ENCODE peak calls at places on chromosomes 13 and 19, in eight cellular contexts. A is HEK293T; V is stimulated activated CD8-positive, alpha-beta memory T cell treated with anti-CD3 and anti-CD28 coated beads, Interleukin-15, amount 100 ng/mL, for 4 hours; J is globus pallidus; B is left ventricle myocardium superior; D is 8988T; F is KBM-7; L is CD4-positive, alpha-beta memory T cell. C is an unnamed sample.
A peak's percentile ranks its signal among the peaks of the same experiment; 100 is the strongest.

GRCh38 chr19:6979341-6979740 is 41.9 kb downstream of the MBD3L2B start:
- DNase-seq in F (no peak), D (no peak), V (no peak), J (no peak), A (no peak), B (no peak), L (no peak), C (no peak)

GRCh38 chr19:53102186-53102585 is 1.0 kb downstream of the ZNF160 start:
- DNase-seq in J (no peak), L (no peak), A (no peak), F (no peak), V (no peak), B (no peak), D (no peak), C (no peak)

GRCh38 chr19:16031872-16032200 is 44.5 kb upstream of the TPM4 start:
- DNase-seq in J (no peak), D (no peak), L (no peak), F (no peak), B (no peak), V (no peak), A (no peak), C (no peak)

GRCh38 chr13:48266150-48266549 is 33.1 kb downstream of the ITM2B start:
- DNase-seq in J (no peak), B (no peak), V (no peak), A (no peak), D (no peak), L (no peak), F (no peak), C (no peak)

GRCh38 chr13:48235100-48235813 is 2.3 kb downstream of the ITM2B start:
- DNase-seq in A (peak; percentile 30), V (no peak), D (no peak), F (peak; percentile 55), J (peak; percentile 58), B (peak; percentile 48), L (no peak), C (no peak)

GRCh38 chr13:50448535-50448981 is 394.9 kb downstream of the DLEU7 start:
- DNase-seq in F (no peak), V (no peak), J (no peak), A (no peak), L (no peak), B (no peak), D (no peak), C (no peak)

GRCh38 chr19:54478677-54479266 is 5.7 kb upstream of the CDC42EP5 start:
- DNase-seq in J (peak; percentile 31), A (peak; percentile 40), F (peak; percentile 68), B (no peak), D (no peak), L (no peak), V (no peak), C (peak; percentile 40)

GRCh38 chr19:56015756-56016155 is 29.2 kb downstream of the NLRP5 start:
- DNase-seq in L (no peak), A (no peak), B (no peak), F (peak; percentile 14), J (no peak), D (no peak), V (no peak), C (no peak)

GRCh38 chr19:36604656-36605100 is 435 bp upstream of the ZNF382 start:
- DNase-seq in J (peak; percentile 76), V (peak; percentile 86), L (peak; percentile 94), A (peak; percentile 52), F (peak; percentile 76), B (peak; percentile 85), D (peak; percentile 26), C (peak; percentile 70)

GRCh38 chr19:43329989-43330388 is 23.5 kb upstream of the CD177 start:
- DNase-seq in B (no peak), A (no peak), F (no peak), V (no peak), J (no peak), D (no peak), L (no peak), C (no peak)

GRCh38 chr13:59024434-59024833 is 1139.3 kb downstream of the DIAPH3 start:
- DNase-seq in F (no peak), D (no peak), L (no peak), V (no peak), J (no peak), B (no peak), A (no peak), C (no peak)

GRCh38 chr19:35896643-35897040 is 3.7 kb downstream of the NFKBID start:
- DNase-seq in B (no peak), F (no peak), A (no peak), V (no peak), J (no peak), D (no peak), L (no peak), C (no peak)

GRCh38 chr19:4556574-4557185 is 2.8 kb downstream of the SEMA6B start:
- DNase-seq in A (peak; percentile 99), J (no peak), L (no peak), V (no peak), B (no peak), F (no peak), D (peak; percentile 65), C (peak; percentile 89)

GRCh38 chr19:4051175-4052101 is 15.3 kb downstream of the ZBTB7A start:
- DNase-seq in L (peak; percentile 9), A (no peak), V (no peak), D (peak; percentile 34), F (no peak), J (no peak), B (no peak), C (peak; percentile 78)

GRCh38 chr19:51365211-51366049 is 758 bp downstream of the ETFB start:
- DNase-seq in L (no peak), D (no peak), B (peak; percentile 40), A (no peak), V (no peak), F (peak; percentile 38), J (peak; percentile 41), C (no peak)

GRCh38 chr19:19911150-19911549 is 10.4 kb downstream of the ZNF93 start:
- DNase-seq in B (no peak), D (no peak), F (no peak), L (no peak), A (no peak), V (no peak), J (no peak), C (no peak)

GRCh38 chr13:50387124-50387581 is 371.9 kb downstream of the KCNRG start:
- DNase-seq in F (peak; percentile 32), V (peak; percentile 1), A (peak; percentile 69), L (no peak), D (no peak), B (peak; percentile 79), J (peak; percentile 67), C (peak; percentile 52)

GRCh38 chr19:13228561-13228960 is 78.3 kb downstream of the IER2 start:
- DNase-seq in A (peak; percentile 47), B (no peak), V (no peak), L (no peak), D (no peak), F (no peak), J (no peak), C (no peak)

GRCh38 chr13:106477303-106477702 is 58.2 kb downstream of the EFNB2 start:
- DNase-seq in B (no peak), V (no peak), D (no peak), F (no peak), J (no peak), A (no peak), L (no peak), C (no peak)

GRCh38 chr13:110509478-110509926 is 52.0 kb downstream of the RAB20 start:
- DNase-seq in B (peak; percentile 20), L (no peak), V (no peak), A (no peak), F (no peak), D (no peak), J (no peak), C (no peak)

GRCh38 chr13:41075034-41075433 is 13.7 kb downstream of the WBP4 start:
- DNase-seq in A (peak; percentile 35), B (no peak), J (peak; percentile 47), L (no peak), F (peak; percentile 44), D (no peak), V (no peak), C (peak; percentile 38)

GRCh38 chr13:113620036-113620435 is 35.5 kb downstream of the TFDP1 start:
- DNase-seq in V (no peak), L (no peak), D (no peak), B (peak; percentile 13), J (no peak), F (no peak), A (no peak), C (no peak)

GRCh38 chr13:100535401-100536135 is 53.0 kb downstream of the GGACT start:
- DNase-seq in B (no peak), F (no peak), J (no peak), L (no peak), V (no peak), A (no peak), D (no peak), C (peak; percentile 63)

GRCh38 chr19:46955114-46955812 is 64.4 kb upstream of the NPAS1 start:
- DNase-seq in J (no peak), F (peak; percentile 83), A (no peak), D (no peak), V (peak; percentile 22), B (no peak), L (peak; percentile 76), C (no peak)

GRCh38 chr19:13152854-13153626 is 2.8 kb downstream of the IER2 start:
- DNase-seq in B (peak; percentile 94), D (peak; percentile 79), J (peak; percentile 95), A (peak; percentile 87), V (peak; percentile 92), L (peak; percentile 95), F (peak; percentile 96), C (peak; percentile 96)

GRCh38 chr19:45753548-45753947 is 15.5 kb downstream of the SIX5 start:
- DNase-seq in J (no peak), D (no peak), B (no peak), L (no peak), F (no peak), A (no peak), V (no peak), C (no peak)

GRCh38 chr13:110047511-110047910 is 259.4 kb downstream of the COL4A1 start:
- DNase-seq in J (peak; percentile 33), D (no peak), B (peak; percentile 77), V (no peak), F (peak; percentile 94), A (no peak), L (no peak), C (peak; percentile 69)

GRCh38 chr13:31755803-31756212 is 16.5 kb downstream of the RXFP2 start:
- DNase-seq in L (no peak), D (no peak), A (no peak), F (no peak), B (no peak), V (no peak), J (no peak), C (peak; percentile 35)

GRCh38 chr13:24888291-24888931 is 124.4 kb downstream of the RNF17 start:
- DNase-seq in J (no peak), D (no peak), V (no peak), A (no peak), F (peak; percentile 20), B (no peak), L (no peak), C (no peak)

GRCh38 chr13:65453982-65454381 is 1776.2 kb downstream of the PCDH9 start:
- DNase-seq in F (no peak), D (no peak), L (no peak), B (no peak), J (no peak), V (no peak), A (no peak), C (no peak)

GRCh38 chr13:109140054-109140776 is 510.8 kb downstream of the MYO16 start:
- DNase-seq in F (no peak), L (no peak), D (no peak), B (no peak), V (no peak), J (no peak), A (no peak), C (no peak)

GRCh38 chr19:45768644-45769053 is 403 bp downstream of the SIX5 start:
- DNase-seq in D (peak; percentile 28), J (no peak), L (no peak), A (no peak), B (peak; percentile 73), F (no peak), V (no peak), C (peak; percentile 54)

GRCh38 chr13:33931397-33931987 is 113.5 kb downstream of the RFC3 start:
- DNase-seq in D (no peak), B (no peak), F (peak; percentile 56), V (no peak), J (peak; percentile 34), L (no peak), A (peak; percentile 40), C (peak; percentile 19)

GRCh38 chr19:27776020-27776419 is 1436.9 kb downstream of the UQCRFS1 start:
- DNase-seq in B (no peak), D (peak; percentile 16), A (peak; percentile 17), V (no peak), F (peak; percentile 70), L (no peak), J (no peak), C (peak; percentile 24)